ENCODE peak calls at places on chromosomes 11 and 22, in eight cellular contexts. P, R, O, D, V, X, A and N are unnamed samples.

GRCh38 chr11:26227311-26227710 is 104.6 kb upstream of the ANO3 start:
- DNase-seq in P (no peak), R (peak), O (peak), D (peak), V (peak), X (peak), A (peak), N (peak)

GRCh38 chr11:1161410-1162152 is 3.8 kb downstream of the MUC5AC start:
- DNase-seq in P (no peak), R (no peak), O (no peak), D (no peak), V (no peak), X (no peak), A (no peak), N (no peak)

GRCh38 chr22:48254311-48254873 is 1491.9 kb downstream of the TBC1D22A start:
- DNase-seq in P (no peak), R (peak), O (no peak), D (no peak), V (peak), X (no peak), A (no peak), N (no peak)

GRCh38 chr11:62148271-62148980 is 24.6 kb downstream of the INCENP start:
- DNase-seq in P (no peak), R (no peak), O (no peak), D (no peak), V (no peak), X (no peak), A (no peak), N (no peak)

GRCh38 chr11:45045692-45046471 is 95.2 kb upstream of the TP53I11 start:
- DNase-seq in P (no peak), R (peak), O (peak), D (no peak), V (no peak), X (no peak), A (no peak), N (peak)

GRCh38 chr11:124717421-124717785 is 22.3 kb upstream of the NRGN start:
- DNase-seq in P (no peak), R (no peak), O (peak), D (no peak), V (no peak), X (no peak), A (no peak), N (peak)

GRCh38 chr11:61514050-61514917 is 5.7 kb downstream of the LRRC10B start:
- DNase-seq in P (no peak), R (peak), O (no peak), D (no peak), V (no peak), X (no peak), A (no peak), N (no peak)

GRCh38 chr22:18085188-18085587 is 7.4 kb downstream of the PEX26 start:
- DNase-seq in P (no peak), R (no peak), O (peak), D (no peak), V (no peak), X (no peak), A (no peak), N (peak)

GRCh38 chr11:84212467-84213390 is 926.6 kb upstream of the CCDC90B start:
- DNase-seq in P (no peak), R (no peak), O (peak), D (no peak), V (peak), X (no peak), A (no peak), N (no peak)

GRCh38 chr11:47716692-47717091 is 1.5 kb upstream of the AGBL2 start:
- DNase-seq in P (no peak), R (no peak), O (no peak), D (no peak), V (no peak), X (no peak), A (no peak), N (no peak)

GRCh38 chr22:30288414-30289125 is 735 bp downstream of the CASTOR1 start:
- DNase-seq in P (no peak), R (no peak), O (no peak), D (no peak), V (no peak), X (no peak), A (no peak), N (no peak)

GRCh38 chr22:46360891-46361290 is 25.4 kb downstream of the TRMU start:
- DNase-seq in P (no peak), R (no peak), O (no peak), D (no peak), V (no peak), X (no peak), A (no peak), N (no peak)

GRCh38 chr11:70021586-70021985 is 56.5 kb upstream of the ANO1 start:
- DNase-seq in P (no peak), R (no peak), O (no peak), D (no peak), V (no peak), X (no peak), A (no peak), N (no peak)

GRCh38 chr11:129251067-129251466 is 58.9 kb upstream of the ARHGAP32 start:
- DNase-seq in P (no peak), R (no peak), O (no peak), D (no peak), V (no peak), X (no peak), A (no peak), N (peak)

GRCh38 chr11:70073881-70074371 is 4.2 kb upstream of the ANO1 start:
- DNase-seq in P (no peak), R (no peak), O (peak), D (peak), V (no peak), X (no peak), A (no peak), N (peak)

GRCh38 chr11:73577496-73577917 is 20.4 kb downstream of the FAM168A start:
- DNase-seq in P (no peak), R (no peak), O (no peak), D (peak), V (no peak), X (no peak), A (no peak), N (peak)

GRCh38 chr11:132715041-132715440 is 817.3 kb downstream of the OPCML start:
- DNase-seq in P (no peak), R (no peak), O (no peak), D (no peak), V (no peak), X (no peak), A (no peak), N (peak)

GRCh38 chr22:24486501-24486921 is 8.6 kb upstream of the UPB1 start:
- DNase-seq in P (no peak), R (no peak), O (peak), D (peak), V (no peak), X (peak), A (no peak), N (peak)

GRCh38 chr11:76215946-76216345 is 9.6 kb upstream of the WNT11 start:
- DNase-seq in P (no peak), R (no peak), O (no peak), D (no peak), V (no peak), X (no peak), A (no peak), N (no peak)

GRCh38 chr11:17413414-17414316 is 25.2 kb upstream of the KCNJ11 start:
- DNase-seq in P (no peak), R (no peak), O (no peak), D (no peak), V (peak), X (no peak), A (no peak), N (no peak)

GRCh38 chr11:26626346-26626745 is 54.3 kb upstream of the MUC15 start:
- DNase-seq in P (no peak), R (no peak), O (no peak), D (no peak), V (no peak), X (peak), A (no peak), N (peak)

GRCh38 chr11:126655807-126656128 is 300.3 kb downstream of the ST3GAL4 start:
- DNase-seq in P (no peak), R (no peak), O (peak), D (no peak), V (peak), X (no peak), A (no peak), N (peak)

GRCh38 chr22:40653361-40653760 is 16.8 kb upstream of the MRTFA start:
- DNase-seq in P (no peak), R (no peak), O (no peak), D (no peak), V (no peak), X (no peak), A (no peak), N (no peak)

GRCh38 chr11:133930767-133931448 is 25.9 kb downstream of the IGSF9B start:
- DNase-seq in P (no peak), R (no peak), O (no peak), D (no peak), V (no peak), X (no peak), A (no peak), N (peak)

GRCh38 chr11:2775626-2776350 is 76.0 kb upstream of the KCNQ1OT1 start:
- DNase-seq in P (no peak), R (no peak), O (no peak), D (no peak), V (no peak), X (no peak), A (no peak), N (no peak)

GRCh38 chr22:31143038-31143437 is 2.7 kb upstream of the PLA2G3 start:
- DNase-seq in P (no peak), R (no peak), O (no peak), D (no peak), V (no peak), X (no peak), A (no peak), N (no peak)

GRCh38 chr11:57527056-57527631 is 3.4 kb downstream of the TIMM10 start:
- DNase-seq in P (peak), R (peak), O (peak), D (peak), V (peak), X (no peak), A (peak), N (peak)